ENCODE peak calls at places on chromosomes 11 and 22, in ten cellular contexts. V is activated naive CD4-positive, alpha-beta T cell treated with anti-CD3 and anti-CD28 coated beads, Interleukin-2, amount 50 U/mL, for 72 hours; Z is NCI-H446 treated with DMSO at 0.1 percent for 48 hours; X is DMS153; S is WTC11; Q is Daoy; U is A673; D is effector memory CD8-positive, alpha-beta T cell; C is NCI-H187; Y is omental fat pad. M is an unnamed sample.

GRCh38 chr11:86181379-86181778 is 63.2 kb upstream of the EED start:
- DNase-seq in C (no peak), Z (no peak), X (no peak), S (no peak), D (no peak), V (no peak), U (no peak), Y (no peak), Q (no peak), M (no peak)

GRCh38 chr11:1822648-1823375 is 12.0 kb upstream of the SYT8 start:
- DNase-seq in C (no peak), D (no peak), V (no peak), Z (no peak), X (no peak), Q (no peak), S (no peak), U (no peak), Y (no peak), M (no peak)

GRCh38 chr11:44771252-44771734 is 44.5 kb downstream of the TSPAN18 start:
- DNase-seq in Y (no peak), D (no peak), U (no peak), Z (no peak), V (no peak), S (no peak), Q (no peak), X (no peak), C (no peak), M (no peak)

GRCh38 chr22:29329581-29329980 is 14.1 kb upstream of the RASL10A start:
- DNase-seq in Y (no peak), D (no peak), U (no peak), C (no peak), X (no peak), Z (no peak), S (no peak), Q (no peak), V (no peak), M (no peak)

GRCh38 chr22:30026751-30027150 is 53.5 kb upstream of the HORMAD2 start:
- DNase-seq in D (no peak), Y (no peak), U (no peak), C (no peak), S (no peak), Q (no peak), V (no peak), Z (no peak), X (no peak), M (no peak)

GRCh38 chr22:19401483-19401882 is 30.1 kb downstream of the HIRA start:
- DNase-seq in C (no peak), D (no peak), X (no peak), U (no peak), Y (no peak), Z (no peak), V (no peak), Q (no peak), S (no peak), M (no peak)

GRCh38 chr22:29050457-29050856 is 11.2 kb downstream of the C22orf31 start:
- DNase-seq in V (no peak), Q (no peak), X (no peak), C (no peak), U (no peak), D (no peak), S (no peak), Z (no peak), Y (no peak), M (no peak)

GRCh38 chr22:39693943-39694500 is 123.5 kb downstream of the CACNA1I start:
- DNase-seq in Y (no peak), U (no peak), Q (no peak), V (no peak), X (no peak), S (no peak), Z (no peak), D (no peak), C (no peak), M (no peak)

GRCh38 chr11:16893456-16894076 is 120.6 kb downstream of the PLEKHA7 start:
- DNase-seq in C (no peak), Y (no peak), X (no peak), Q (no peak), S (peak), U (no peak), V (no peak), Z (no peak), D (no peak), M (no peak)

GRCh38 chr22:46993626-46994025 is 231.2 kb downstream of the TBC1D22A start:
- DNase-seq in X (no peak), U (no peak), S (no peak), C (no peak), D (no peak), Q (no peak), V (no peak), Z (no peak), Y (no peak), M (no peak)

GRCh38 chr22:30266445-30267381 is at the start of gene OSM:
- DNase-seq in Z (no peak), C (no peak), U (no peak), V (peak), S (no peak), X (no peak), Y (no peak), Q (peak), D (peak), M (no peak)

GRCh38 chr11:131924001-131924400 is 553.6 kb downstream of the NTM start:
- DNase-seq in S (no peak), Q (no peak), Y (no peak), U (no peak), D (no peak), V (no peak), Z (no peak), C (no peak), X (no peak), M (no peak)

M was measured in NCI-H1105.